ENCODE peak calls at places on chromosomes 6 and 20, in seven cellular contexts. Z is psoas muscle, E is MM.1S, N is colonic mucosa, I is pancreas, Q is cardiac muscle cell, H is adrenal gland. M is an unnamed sample.

GRCh38 chr6:39061588-39061987 is 13.0 kb downstream of the GLP1R start:
- DNase-seq in H (no peak), I (no peak), N (no peak), Z (no peak), Q (no peak), E (no peak), M (no peak)

GRCh38 chr6:87971605-87972262 is 75.9 kb upstream of the SPACA1 start:
- DNase-seq in Q (no peak), E (no peak), Z (no peak), H (no peak), N (no peak), I (no peak), M (no peak)

GRCh38 chr20:44765647-44766367 is 20.1 kb downstream of the KCNK15 start:
- DNase-seq in Q (no peak), N (no peak), H (no peak), Z (no peak), I (no peak), E (no peak), M (no peak)

GRCh38 chr6:29705389-29706231 is 17.6 kb upstream of the HLA-F start:
- DNase-seq in Q (peak), Z (no peak), I (peak), N (peak), H (peak), E (no peak), M (no peak)

GRCh38 chr6:75345413-75345812 is 60.8 kb upstream of the TMEM30A start:
- DNase-seq in N (no peak), Z (no peak), Q (no peak), I (no peak), E (no peak), H (no peak), M (no peak)

GRCh38 chr6:111721677-111722219 is 116.1 kb upstream of the TRAF3IP2 start:
- DNase-seq in Z (no peak), I (no peak), H (no peak), Q (no peak), E (peak), N (peak), M (peak)

GRCh38 chr6:111480988-111481830 is 1.8 kb downstream of the REV3L start:
- DNase-seq in I (no peak), Q (no peak), N (no peak), H (no peak), Z (no peak), E (no peak), M (no peak)

GRCh38 chr6:169168302-169168630 is 85.4 kb downstream of the THBS2 start:
- DNase-seq in N (no peak), H (no peak), E (no peak), I (no peak), Z (no peak), Q (no peak), M (no peak)

GRCh38 chr20:14512856-14513255 is 175.4 kb upstream of the FLRT3 start:
- DNase-seq in H (no peak), I (no peak), N (no peak), E (no peak), Z (no peak), Q (no peak), M (no peak)

GRCh38 chr20:47343007-47343472 is 13.5 kb downstream of the ZMYND8 start:
- DNase-seq in Z (no peak), I (no peak), N (no peak), E (no peak), Q (no peak), H (no peak), M (no peak)

GRCh38 chr6:117194978-117195377 is 70.4 kb upstream of the VGLL2 start:
- DNase-seq in N (no peak), E (no peak), Q (no peak), Z (no peak), I (no peak), H (no peak), M (no peak)

GRCh38 chr6:156517090-156517489 is 260.1 kb upstream of the ARID1B start:
- DNase-seq in Q (no peak), H (no peak), E (no peak), Z (no peak), I (no peak), N (no peak), M (no peak)

GRCh38 chr6:155493694-155494143 is 38.1 kb upstream of the NOX3 start:
- DNase-seq in Q (no peak), H (peak), N (peak), I (no peak), E (peak), Z (peak), M (no peak)

GRCh38 chr20:10109621-10110020 is 74.8 kb downstream of the ANKEF1 start:
- DNase-seq in H (no peak), N (no peak), Z (no peak), Q (no peak), I (peak), E (no peak), M (no peak)

GRCh38 chr6:56862415-56863175 is 92.3 kb upstream of the BEND6 start:
- DNase-seq in N (no peak), Z (no peak), E (no peak), I (no peak), H (no peak), Q (no peak), M (no peak)

GRCh38 chr6:56864171-56864616 is 90.7 kb upstream of the BEND6 start:
- DNase-seq in H (no peak), Z (no peak), Q (no peak), N (no peak), I (no peak), E (no peak), M (no peak)

GRCh38 chr6:56856036-56856580 is 98.8 kb upstream of the BEND6 start:
- DNase-seq in H (no peak), N (no peak), I (no peak), Q (no peak), Z (no peak), E (no peak), M (no peak)

GRCh38 chr6:56863366-56863765 is 91.5 kb upstream of the BEND6 start:
- DNase-seq in Q (no peak), I (no peak), E (no peak), Z (no peak), N (no peak), H (no peak), M (no peak)

DNA sequence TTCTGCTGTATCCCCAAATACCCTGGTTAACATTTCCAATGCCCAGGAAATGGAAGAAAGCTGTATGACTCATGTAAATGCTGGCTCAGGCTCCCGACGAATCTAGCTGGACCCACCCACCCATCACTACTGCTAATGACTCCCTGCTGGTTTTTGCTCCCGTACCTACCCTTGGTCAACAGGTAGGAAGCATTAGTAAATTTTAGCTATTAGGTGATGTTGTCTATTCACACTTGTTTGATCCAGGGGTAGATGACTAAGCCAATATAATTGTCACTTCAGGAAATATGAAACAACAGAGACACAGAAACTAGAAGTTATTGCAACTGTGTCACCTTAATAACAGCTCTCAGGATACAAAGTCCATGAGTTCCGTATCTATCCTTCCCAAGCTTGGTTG is 94.4 kb upstream of the BEND6 start:
- DNase-seq in E (no peak), Q (no peak), I (no peak), H (no peak), Z (no peak), N (no peak), M (no peak)
- H3K27ac ChIP-seq in E (no peak), Q (no peak), I (no peak), H (no peak), Z (no peak), N (no peak), M (no peak)

DNA sequence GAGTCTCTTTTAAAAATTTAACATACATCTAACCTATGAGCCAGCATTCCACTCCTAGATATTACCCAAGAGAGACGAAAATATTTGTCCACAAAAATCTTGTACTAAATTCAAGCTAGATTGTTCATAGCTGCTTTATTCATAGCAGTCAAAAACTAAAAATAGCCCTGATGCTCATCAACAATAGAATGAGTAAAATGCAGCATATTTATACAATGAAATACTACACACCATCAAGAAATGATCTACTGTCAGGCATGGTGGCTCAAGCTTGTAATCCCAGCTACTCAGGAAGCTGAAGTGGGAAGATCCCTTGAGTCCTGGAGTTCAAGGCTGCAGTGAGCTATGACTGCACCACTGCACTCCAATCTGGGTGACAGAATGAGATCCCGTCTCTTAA is 22.0 kb upstream of the SRC start:
- DNase-seq in H (no peak), Q (no peak), I (no peak), Z (no peak), E (no peak), N (no peak), M (no peak)
- H3K27ac ChIP-seq in H (no peak), Q (no peak), I (no peak), Z (no peak), E (no peak), N (no peak), M (no peak)

DNA sequence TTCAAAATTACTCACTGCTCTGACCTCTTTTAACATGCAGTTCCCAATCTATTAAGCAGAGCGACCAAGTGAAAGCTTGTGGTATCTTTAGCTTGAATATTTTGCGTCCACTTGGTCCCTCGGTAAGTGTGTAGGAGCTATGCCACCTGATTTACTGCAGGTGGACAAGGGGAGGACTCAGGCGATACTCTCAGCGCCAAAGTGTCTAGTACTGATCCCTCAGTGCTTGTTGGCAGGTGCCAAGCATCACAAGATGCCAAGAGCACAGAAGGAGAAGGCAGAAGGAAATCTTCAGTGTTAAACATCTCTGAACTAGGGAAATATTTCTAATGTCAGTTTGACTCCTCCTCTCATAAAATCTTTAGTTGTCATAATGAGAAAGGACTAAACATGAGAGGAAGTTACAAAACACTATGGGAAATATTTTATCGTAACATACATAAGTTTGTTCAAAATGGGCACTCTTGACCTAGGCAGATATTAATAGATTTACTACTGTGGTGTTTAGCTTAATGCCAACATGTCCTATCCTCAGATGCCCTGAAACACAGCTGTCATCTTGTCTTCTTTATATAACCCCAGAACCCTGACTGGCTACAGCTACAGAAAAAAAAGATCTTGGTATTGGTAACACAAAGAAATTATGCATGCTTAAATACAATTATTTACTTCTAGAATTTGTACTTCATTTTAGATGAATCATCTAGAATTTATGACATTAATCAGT is 19.5 kb downstream of the NHLRC1 start:
- DNase-seq in N (no peak), E (no peak), H (no peak), Z (no peak), I (no peak), Q (no peak), M (no peak)
- H3K27ac ChIP-seq in N (no peak), E (no peak), H (no peak), Z (peak), I (no peak), Q (no peak), M (no peak)

DNA sequence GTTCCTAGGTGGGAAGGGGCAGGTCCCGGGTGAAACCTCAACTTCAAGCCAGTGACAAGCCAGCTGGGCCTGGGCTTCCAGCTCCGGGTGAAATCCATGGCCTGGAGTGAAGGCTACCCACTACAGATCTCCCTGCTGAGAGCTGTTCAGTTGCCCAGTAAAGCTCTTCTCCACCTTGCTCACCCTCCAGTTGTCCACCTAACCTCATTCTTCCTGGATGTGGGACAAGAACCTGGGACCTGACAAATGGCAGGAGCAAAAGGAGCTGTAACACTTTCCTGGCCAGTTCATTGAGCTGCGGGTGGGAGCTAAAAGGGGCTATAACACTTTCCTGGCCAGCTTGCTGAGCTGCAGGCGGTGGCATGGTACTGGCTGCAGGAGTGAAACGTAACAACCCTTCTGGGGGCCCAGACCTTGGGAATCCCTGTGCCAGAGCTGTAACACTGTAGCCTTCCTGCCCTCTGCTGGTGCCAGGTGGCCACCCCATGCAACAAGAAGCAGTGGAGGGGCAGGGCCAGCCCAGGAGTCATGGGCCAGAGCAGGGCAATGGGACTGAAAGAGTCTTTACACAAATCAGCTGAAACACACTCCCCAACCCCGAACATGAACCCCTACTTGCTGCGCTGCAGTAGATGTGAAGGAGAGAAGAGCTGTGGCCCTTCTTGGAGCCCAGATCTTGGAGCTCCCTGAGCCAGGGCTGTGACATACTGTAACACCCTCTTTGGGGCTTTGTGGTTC is 3.6 kb upstream of the HINT3 start:
- DNase-seq in Q (no peak), E (peak), N (no peak), I (no peak), Z (no peak), H (no peak), M (no peak)
- H3K27ac ChIP-seq in Q (no peak), E (no peak), N (no peak), I (no peak), Z (no peak), H (no peak), M (no peak)

GRCh38 chr6:157755752-157756411 is 67.2 kb upstream of the SNX9 start:
- DNase-seq in H (no peak), Z (no peak), Q (no peak), I (no peak), N (no peak), E (no peak), M (no peak)
- H3K27ac ChIP-seq in H (no peak), Z (no peak), Q (no peak), I (no peak), N (no peak), E (no peak), M (no peak)

GRCh38 chr20:13223731-13224130 is 2.7 kb downstream of the ISM1 start:
- DNase-seq in I (no peak), H (no peak), E (no peak), Q (no peak), N (no peak), Z (no peak), M (no peak)

GRCh38 chr20:13221313-13221672 is 219 bp downstream of the ISM1 start:
- DNase-seq in I (no peak), N (no peak), E (no peak), Q (no peak), H (no peak), Z (peak), M (no peak)

GRCh38 chr20:13220857-13221297 is at the start of gene ISM1:
- DNase-seq in E (peak), H (peak), Q (peak), N (no peak), I (peak), Z (peak), M (peak)

GRCh38 chr20:13221673-13222318 is 722 bp downstream of the ISM1 start:
- DNase-seq in H (peak), N (peak), Q (peak), I (peak), E (peak), Z (peak), M (peak)

GRCh38 chr20:13222319-13222716 is 1.2 kb downstream of the ISM1 start:
- DNase-seq in N (no peak), Q (no peak), I (no peak), Z (no peak), E (no peak), H (peak), M (no peak)
- H3K27ac ChIP-seq in N (no peak), Q (no peak), I (no peak), Z (no peak), E (no peak), H (no peak), M (no peak)

GRCh38 chr6:47031656-47032055 is 10.5 kb downstream of the ADGRF1 start:
- DNase-seq in N (no peak), Z (no peak), H (no peak), I (no peak), E (no peak), Q (no peak), M (no peak)

GRCh38 chr6:47034421-47034820 is 7.7 kb downstream of the ADGRF1 start:
- DNase-seq in Q (no peak), N (no peak), E (no peak), I (no peak), H (no peak), Z (no peak), M (no peak)

GRCh38 chr6:47029865-47030561 is 12.1 kb downstream of the ADGRF1 start:
- DNase-seq in H (no peak), E (no peak), I (no peak), Q (no peak), N (no peak), Z (no peak), M (no peak)

GRCh38 chr6:47034919-47035318 is 7.2 kb downstream of the ADGRF1 start:
- DNase-seq in E (no peak), N (no peak), Z (no peak), Q (peak), H (no peak), I (peak), M (no peak)

GRCh38 chr6:47033029-47033796 is 8.9 kb downstream of the ADGRF1 start:
- DNase-seq in H (no peak), Z (no peak), I (no peak), Q (no peak), N (no peak), E (no peak), M (no peak)
- H3K27ac ChIP-seq in H (no peak), Z (no peak), I (no peak), Q (no peak), N (no peak), E (no peak), M (no peak)

DNA sequence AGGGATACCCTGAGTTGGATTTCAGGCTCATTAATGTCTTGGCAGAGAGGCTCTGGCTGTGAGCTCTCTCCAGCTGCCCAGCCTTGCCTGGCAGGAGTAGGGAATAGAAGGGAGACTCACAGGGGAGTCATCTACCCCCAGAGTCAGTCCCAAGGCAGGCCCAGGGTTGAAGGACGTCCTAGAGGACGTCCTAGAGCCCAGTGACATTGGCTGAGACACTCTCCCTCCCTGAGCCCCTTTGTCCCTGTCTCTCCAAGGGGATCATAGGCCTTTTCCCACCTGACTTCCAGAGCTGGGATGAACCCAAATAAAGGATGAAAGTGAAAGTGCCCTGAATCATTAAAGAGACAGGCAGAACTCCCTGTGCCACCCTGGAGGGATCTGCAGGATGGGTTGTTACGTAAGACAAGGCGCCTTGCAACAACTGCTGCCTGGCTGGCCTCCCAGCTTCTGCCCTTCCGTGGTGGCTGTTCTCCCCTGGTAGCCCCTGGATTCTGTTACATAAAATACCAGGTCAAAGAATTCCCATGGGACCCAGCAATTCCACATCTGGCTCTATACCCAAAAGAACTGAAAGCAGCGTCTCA is 53.6 kb upstream of the SIRPA start:
- DNase-seq in Z (peak), I (no peak), N (no peak), Q (no peak), H (no peak), E (no peak), M (no peak)
- H3K27ac ChIP-seq in Z (peak), I (no peak), N (no peak), Q (no peak), H (peak), E (no peak), M (no peak)

M was measured in CD4-positive, alpha-beta memory T cell.